ENCODE peak calls at places on chromosome 18, in six cellular contexts. J is gastrocnemius medialis, V is astrocyte, U is left ventricle myocardium inferior, I is A549, R is ovary. X is an unnamed sample.

GRCh38 chr18:22282311-22283235 is 113.2 kb downstream of the GATA6 start:
- DNase-seq in V (peak; percentile 99), U (no peak), J (no peak), R (no peak), I (peak; percentile 92), X (peak; percentile 58)

GRCh38 chr18:32695534-32695933 is 77.3 kb downstream of the KLHL14 start:
- DNase-seq in R (no peak), V (no peak), U (no peak), I (no peak), J (no peak), X (no peak)

GRCh38 chr18:79884963-79885728 is 66.3 kb downstream of the SLC66A2 start:
- DNase-seq in J (no peak), V (no peak), U (no peak), R (no peak), I (no peak), X (no peak)

GRCh38 chr18:26489881-26490280 is 58.5 kb downstream of the KCTD1 start:
- DNase-seq in J (no peak), R (no peak), V (no peak), I (no peak), U (no peak), X (no peak)

GRCh38 chr18:35938562-35938961 is 33.9 kb upstream of the RMP24 start:
- DNase-seq in R (no peak), U (no peak), I (no peak), J (no peak), V (peak; percentile 10), X (no peak)

GRCh38 chr18:46768166-46768921 is 11.5 kb upstream of the ST8SIA5 start:
- DNase-seq in V (no peak), I (no peak), U (peak; percentile 68), J (peak; percentile 9), R (no peak), X (no peak)

GRCh38 chr18:27861539-27861938 is 315.4 kb downstream of the CDH2 start:
- DNase-seq in J (no peak), U (no peak), R (no peak), I (no peak), V (no peak), X (no peak)

GRCh38 chr18:47931707-47932103 is 1.2 kb upstream of the SMAD2 start:
- DNase-seq in I (peak; percentile 76), J (peak; percentile 9), V (no peak), R (peak; percentile 23), U (no peak), X (peak; percentile 52)

GRCh38 chr18:46226461-46226860 is 122.3 kb downstream of the HAUS1 start:
- DNase-seq in V (peak; percentile 61), U (no peak), R (no peak), J (no peak), I (no peak), X (no peak)

GRCh38 chr18:62716679-62717058 is 1.3 kb downstream of the PHLPP1 start:
- DNase-seq in V (peak; percentile 11), U (peak; percentile 59), I (peak; percentile 21), R (peak; percentile 54), J (no peak), X (peak; percentile 76)

GRCh38 chr18:58668897-58669296 is 2.4 kb upstream of the MALT1 start:
- DNase-seq in U (no peak), R (no peak), I (no peak), V (peak; percentile 80), J (no peak), X (no peak)

GRCh38 chr18:31428211-31428610 is 19.3 kb upstream of the DSG3 start:
- DNase-seq in U (no peak), R (no peak), I (no peak), V (no peak), J (no peak), X (no peak)

GRCh38 chr18:70288851-70289328 is at the start of gene SOCS6:
- DNase-seq in U (peak; percentile 66), V (peak; percentile 53), I (no peak), J (peak; percentile 13), R (peak; percentile 58), X (peak; percentile 75)

GRCh38 chr18:32386466-32386865 is 84.2 kb downstream of the GAREM1 start:
- DNase-seq in V (no peak), J (no peak), I (no peak), R (no peak), U (no peak), X (no peak)

GRCh38 chr18:11183621-11184020 is 34.3 kb upstream of the PIEZO2 start:
- DNase-seq in U (no peak), I (no peak), V (peak; percentile 45), J (no peak), R (no peak), X (no peak)

GRCh38 chr18:13221821-13222220 is 3.3 kb downstream of the LDLRAD4 start:
- DNase-seq in I (no peak), J (no peak), U (peak; percentile 84), V (peak; percentile 51), R (no peak), X (peak; percentile 71)

GRCh38 chr18:74066018-74066417 is 81.6 kb downstream of the FBXO15 start:
- DNase-seq in I (no peak), U (no peak), V (no peak), J (no peak), R (no peak), X (no peak)
- TF ChIP-seq CTCF in I (no peak), U (no peak), V (no peak), J (no peak), R (no peak), X (no peak)

GRCh38 chr18:77130229-77131099 is 2.1 kb downstream of the MBP start:
- DNase-seq in U (no peak), I (no peak), V (no peak), J (peak; percentile 64), R (no peak), X (no peak)
- H3K4me1 ChIP-seq in U (peaks cover 77% of the 10 kb centered on the region), I (peaks cover 48% of the 10 kb centered on the region), V (peaks cover 37% of the 10 kb centered on the region), J (peaks cover 63% of the 10 kb centered on the region), R (peaks cover 2% of the 10 kb centered on the region), X (peaks cover 54% of the 10 kb centered on the region)

DNA sequence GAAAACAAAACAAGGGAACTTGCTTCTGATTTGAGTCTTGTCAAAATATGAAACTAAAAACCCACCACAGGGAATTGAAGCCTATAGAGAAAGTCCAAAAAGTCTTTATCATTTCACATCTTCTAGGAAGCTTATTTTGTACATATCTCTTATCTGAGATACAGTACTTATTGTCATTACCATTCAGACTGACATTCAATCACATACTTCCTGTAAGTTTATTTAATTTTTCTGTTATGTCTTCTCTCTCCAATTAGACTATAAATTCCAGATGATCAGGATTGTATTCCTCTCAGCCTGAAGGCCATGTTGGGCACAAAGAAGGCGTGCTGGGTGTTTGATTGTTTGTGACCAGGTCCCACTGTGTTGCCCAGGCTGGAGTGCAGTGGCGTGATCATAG is 59.2 kb downstream of the METTL4 start:
- DNase-seq in U (no peak), I (no peak), R (no peak), J (no peak), V (no peak), X (no peak)
- TF ChIP-seq CTCF in U (no peak), I (no peak), R (no peak), J (no peak), V (no peak), X (no peak)

GRCh38 chr18:55268629-55269275 is 309.5 kb upstream of the CCDC68 start:
- DNase-seq in U (no peak), J (no peak), R (no peak), V (no peak), I (no peak), X (no peak)
- H3K4me1 ChIP-seq in U (peaks cover 81% of the 10 kb centered on the region), J (peaks cover 19% of the 10 kb centered on the region), R (peaks cover 6% of the 10 kb centered on the region), V (peaks cover 22% of the 10 kb centered on the region), I (no peaks in the 10 kb centered on the region), X (no peaks in the 10 kb centered on the region)